ENCODE peak calls at places on chromosomes 11 and 22, in four cellular contexts. T, N, I and G are unnamed samples.

GRCh38 chr11:58647141-58647699 is 24.8 kb downstream of the CNTF start:
- DNase-seq in I (no peak), N (no peak), T (no peak), G (no peak)

GRCh38 chr11:120134106-120134930 is 3.6 kb downstream of the TRIM29 start:
- DNase-seq in N (no peak), I (peak), T (no peak), G (no peak)

GRCh38 chr11:32118025-32118974 is 27.4 kb downstream of the RCN1 start:
- DNase-seq in T (no peak), N (peak), I (no peak), G (peak)

GRCh38 chr11:85827768-85828639 is 17.1 kb upstream of the SYTL2 start:
- DNase-seq in N (no peak), I (no peak), T (no peak), G (peak)

GRCh38 chr11:8206251-8207079 is 37.6 kb upstream of the RIC3 start:
- DNase-seq in I (peak), T (peak), N (no peak), G (no peak)

GRCh38 chr11:113415343-113415742 is 27.8 kb downstream of the ANKK1 start:
- DNase-seq in T (no peak), I (no peak), N (no peak), G (no peak)

GRCh38 chr11:57458060-57458409 is 2.3 kb upstream of the RTN4RL2 start:
- DNase-seq in I (peak), N (no peak), T (no peak), G (no peak)

GRCh38 chr11:120209750-120210650 is 832 bp upstream of the OAF start:
- DNase-seq in I (no peak), T (no peak), N (no peak), G (no peak)

GRCh38 chr22:40922484-40923303 is 28.5 kb upstream of the RBX1 start:
- DNase-seq in N (peak), T (peak), I (no peak), G (peak)

GRCh38 chr22:36184433-36185035 is 17.1 kb downstream of the APOL4 start:
- DNase-seq in I (no peak), T (no peak), N (no peak), G (no peak)

GRCh38 chr11:27355575-27356104 is 7.4 kb downstream of the CCDC34 start:
- DNase-seq in I (no peak), T (no peak), N (no peak), G (no peak)

GRCh38 chr11:27916541-27917100 is 191.3 kb downstream of the KIF18A start:
- DNase-seq in N (no peak), I (no peak), T (no peak), G (no peak)

GRCh38 chr22:48622891-48623545 is 1204.7 kb downstream of the BRD1 start:
- DNase-seq in I (no peak), T (no peak), N (no peak), G (no peak)

DNA sequence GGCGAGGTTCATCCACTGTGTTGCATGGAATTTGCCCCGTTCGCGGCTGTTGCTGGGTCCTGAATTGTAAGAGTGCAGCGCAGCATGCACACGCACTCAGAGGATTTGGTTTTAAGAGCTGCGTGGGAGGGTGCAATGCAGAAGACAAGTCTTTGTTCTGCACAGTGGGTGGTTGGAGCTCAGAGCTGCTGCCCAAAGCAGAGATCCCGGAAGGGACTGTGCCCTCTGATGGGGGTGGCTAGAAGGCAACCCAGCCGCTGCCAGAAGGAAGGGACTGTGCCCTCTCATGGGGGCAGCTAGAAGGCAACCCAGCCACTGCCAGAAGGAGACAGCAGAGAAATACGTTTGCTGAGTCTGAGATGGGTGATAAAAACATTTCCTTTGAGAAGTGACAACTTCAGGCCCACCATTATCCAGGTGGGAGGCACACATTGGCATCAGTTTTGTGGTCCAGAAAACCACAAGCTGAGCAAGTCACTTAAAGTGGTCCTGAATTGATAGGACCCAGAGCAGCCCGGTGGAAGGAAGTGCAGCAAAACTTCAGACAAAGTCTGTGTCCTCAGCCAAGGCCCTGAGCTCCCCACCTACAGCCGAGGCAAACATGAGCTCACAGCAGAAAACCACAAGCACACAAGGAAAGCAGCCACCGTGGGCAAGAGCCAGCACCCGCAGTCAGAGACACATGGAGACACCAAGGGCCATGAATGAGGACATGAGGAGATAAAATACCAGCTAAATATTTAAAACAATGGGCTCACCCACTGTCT is 4.2 kb downstream of the KRTAP5-6 start:
- DNase-seq in T (no peak), N (no peak), I (no peak), G (no peak)
- TF ChIP-seq JUND in T (no peak), N (no peak), I (no peak), G (no peak)

GRCh38 chr11:17739945-17740338 is 5.4 kb downstream of the KCNC1 start:
- DNase-seq in I (no peak), N (no peak), T (no peak), G (no peak)
- TF ChIP-seq FOSL1 in I (no peak), N (no peak), T (no peak), G (no peak)

DNA sequence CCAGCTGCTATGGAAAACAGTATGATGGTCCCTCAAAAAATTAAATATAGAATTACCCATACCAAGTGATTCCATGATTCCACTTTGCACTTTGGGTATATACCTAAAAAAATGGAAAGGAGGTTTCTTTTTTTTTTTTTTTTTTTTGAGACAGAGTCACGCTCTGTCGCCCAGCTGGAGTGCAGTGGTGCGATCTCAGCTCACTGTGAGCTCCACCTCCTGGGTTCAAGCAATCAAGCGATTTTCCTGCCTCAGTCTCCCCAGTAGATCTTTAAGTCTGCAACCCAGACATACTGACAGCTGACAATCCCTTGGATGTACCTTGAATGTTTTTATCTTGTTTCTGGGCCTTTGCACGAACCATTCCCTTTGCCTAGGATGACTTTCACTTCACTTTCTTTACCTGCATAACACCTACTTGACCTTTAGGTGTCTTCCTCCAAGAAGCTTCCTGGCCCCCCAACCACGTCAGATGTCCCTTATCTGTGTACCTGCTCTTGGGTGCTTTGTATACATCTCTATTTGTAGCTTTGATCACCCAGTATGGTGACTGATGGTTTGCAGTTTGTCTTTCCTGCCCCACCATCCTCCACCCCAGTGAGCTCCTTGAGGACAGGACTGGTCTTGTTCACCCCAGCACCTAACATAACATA is 11.6 kb downstream of the UCP3 start:
- DNase-seq in N (no peak), T (no peak), I (no peak), G (no peak)
- H3K27ac ChIP-seq in N (no peak), T (no peak), I (no peak), G (no peak)

GRCh38 chr11:45105233-45105992 is 41.0 kb upstream of the PRDM11 start:
- DNase-seq in T (peak), I (peak), N (peak), G (peak)
- TF ChIP-seq JUND in T (no peak), I (no peak), N (no peak), G (no peak)

GRCh38 chr11:67308031-67308866 is 4.9 kb downstream of the SSH3 start:
- DNase-seq in I (no peak), T (no peak), N (no peak), G (no peak)
- TF ChIP-seq FOSL1 in I (no peak), T (no peak), N (no peak), G (no peak)

GRCh38 chr11:68369161-68369560 is 56.8 kb downstream of the LRP5 start:
- DNase-seq in T (no peak), I (no peak), N (no peak), G (no peak)
- H3K27ac ChIP-seq in T (no peak), I (no peak), N (no peak), G (no peak)

GRCh38 chr11:1922411-1923113 is 3.1 kb downstream of the TNNT3 start:
- DNase-seq in I (no peak), N (no peak), T (no peak), G (no peak)

GRCh38 chr11:1923201-1923956 is 3.9 kb downstream of the TNNT3 start:
- DNase-seq in T (no peak), N (no peak), I (no peak), G (no peak)

GRCh38 chr11:1920909-1921575 is 1.5 kb downstream of the TNNT3 start:
- DNase-seq in N (no peak), T (no peak), I (no peak), G (no peak)

GRCh38 chr11:1920128-1920908 is 815 bp downstream of the TNNT3 start:
- DNase-seq in N (no peak), T (no peak), I (no peak), G (no peak)

DNA sequence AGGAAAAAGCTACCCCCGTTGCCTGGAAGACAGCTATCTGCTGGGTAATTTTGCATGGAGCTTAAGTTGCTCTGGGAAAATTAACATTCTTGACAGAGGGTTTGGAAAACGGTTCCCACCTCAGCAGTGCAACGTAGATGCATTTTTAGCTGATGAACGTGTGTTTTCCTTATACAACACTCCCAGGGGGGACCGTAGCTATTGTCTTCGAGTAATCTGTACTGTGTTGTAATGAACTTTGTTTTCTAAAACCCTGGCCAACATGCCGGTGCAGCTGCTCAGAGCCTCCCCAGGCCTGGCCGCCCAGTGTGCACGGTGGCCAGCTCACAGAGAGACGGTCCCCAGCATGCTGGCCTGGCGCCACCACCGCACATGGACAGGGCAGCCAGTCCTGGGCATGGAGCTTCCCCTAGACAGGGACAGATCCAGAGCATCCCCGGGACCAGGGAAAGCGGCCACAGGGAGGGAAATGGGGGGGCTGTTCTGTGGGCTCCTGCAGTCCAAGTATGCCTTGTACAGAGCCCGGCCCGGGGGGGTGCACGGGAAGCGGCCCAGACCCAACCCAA is 2.2 kb downstream of the TNNT3 start:
- DNase-seq in I (no peak), N (no peak), T (no peak), G (no peak)
- TF ChIP-seq JUND in I (no peak), N (no peak), T (no peak), G (no peak)